ENCODE peak calls at places on chromosomes 3 and 15, in five cellular contexts. B is esophagus squamous epithelium, F is GM10248, Z is A549, Q is H9. P is an unnamed sample.
A peak's percentile ranks its signal among the peaks of the same experiment; 100 is the strongest.

GRCh38 chr3:64867204-64867603 is 179.4 kb upstream of the ADAMTS9 start:
- DNase-seq in B (no peak), F (no peak), Z (no peak), Q (no peak), P (no peak)

GRCh38 chr15:89999676-90000174 is 1.4 kb upstream of the ZNF710 start:
- DNase-seq in B (no peak), F (no peak), Z (no peak), Q (peak; percentile 75), P (no peak)

GRCh38 chr3:122245513-122246174 is 62.2 kb downstream of the CASR start:
- DNase-seq in B (no peak), F (no peak), Z (peak; percentile 8), Q (no peak), P (no peak)

GRCh38 chr15:34065261-34065660 is 26.3 kb upstream of the AVEN start:
- DNase-seq in B (no peak), F (no peak), Z (no peak), Q (no peak), P (no peak)

GRCh38 chr15:90869601-90870353 is 1.4 kb downstream of the FURIN start:
- DNase-seq in B (no peak), F (no peak), Z (peak; percentile 73), Q (peak; percentile 84), P (no peak)

GRCh38 chr3:129732200-129732876 is 125.9 kb upstream of the PLXND1 start:
- DNase-seq in B (no peak), F (no peak), Z (no peak), Q (no peak), P (no peak)

GRCh38 chr3:76044601-76045600 is 259.6 kb upstream of the ZNF717 start:
- DNase-seq in B (no peak), F (peak; percentile 13), Z (peak; percentile 10), Q (no peak), P (no peak)

GRCh38 chr3:47515864-47516319 is 2.4 kb upstream of the ELP6 start:
- DNase-seq in B (no peak), F (no peak), Z (no peak), Q (no peak), P (no peak)

GRCh38 chr3:154981201-154981600 is 98.9 kb upstream of the MME start:
- DNase-seq in B (no peak), F (no peak), Z (no peak), Q (no peak), P (no peak)

GRCh38 chr3:198081421-198081844 is 121.4 kb downstream of the LMLN start:
- DNase-seq in B (no peak), F (no peak), Z (no peak), Q (peak; percentile 53), P (no peak)

GRCh38 chr3:101870138-101870537 is 20.8 kb downstream of the NFKBIZ start:
- DNase-seq in B (no peak), F (no peak), Z (no peak), Q (no peak), P (no peak)

GRCh38 chr3:85432081-85432480 is 473.3 kb downstream of the CADM2 start:
- DNase-seq in B (no peak), F (no peak), Z (no peak), Q (no peak), P (no peak)

GRCh38 chr3:117660941-117661635 is 951.5 kb downstream of the TUSC7 start:
- DNase-seq in B (no peak), F (no peak), Z (no peak), Q (no peak), P (no peak)

GRCh38 chr3:187630421-187630820 is 39.8 kb downstream of the SST start:
- DNase-seq in B (no peak), F (no peak), Z (no peak), Q (no peak), P (no peak)

GRCh38 chr3:19645093-19645492 is 288.9 kb downstream of the EFHB start:
- DNase-seq in B (no peak), F (peak; percentile 22), Z (no peak), Q (no peak), P (peak; percentile 16)

GRCh38 chr3:5194341-5194740 is 6.8 kb downstream of the EDEM1 start:
- DNase-seq in B (no peak), F (no peak), Z (no peak), Q (no peak), P (no peak)

GRCh38 chr15:57384816-57385215 is 8.5 kb downstream of the CGNL1 start:
- DNase-seq in B (no peak), F (no peak), Z (peak; percentile 53), Q (no peak), P (no peak)

GRCh38 chr3:88810455-88810854 is 297.0 kb upstream of the EPHA3 start:
- DNase-seq in B (no peak), F (no peak), Z (no peak), Q (no peak), P (no peak)

GRCh38 chr15:60364306-60364924 is 33.4 kb downstream of the ANXA2 start:
- DNase-seq in B (no peak), F (no peak), Z (peak; percentile 45), Q (no peak), P (no peak)

GRCh38 chr3:129529436-129530210 is 1.2 kb downstream of the RHO start:
- DNase-seq in B (no peak), F (no peak), Z (no peak), Q (no peak), P (no peak)

GRCh38 chr15:62066663-62067447 is at the start of gene C2CD4A:
- DNase-seq in B (no peak), F (peak; percentile 39), Z (peak; percentile 72), Q (peak; percentile 95), P (peak; percentile 47)

GRCh38 chr3:44848634-44849033 is 13.1 kb upstream of the TMEM42 start:
- DNase-seq in B (no peak), F (no peak), Z (no peak), Q (no peak), P (no peak)

GRCh38 chr3:35643391-35643790 is 4.1 kb downstream of the ARPP21 start:
- DNase-seq in B (no peak), F (no peak), Z (no peak), Q (no peak), P (no peak)

GRCh38 chr15:52336530-52336929 is 40.9 kb upstream of the MYO5C start:
- DNase-seq in B (no peak), F (no peak), Z (peak; percentile 42), Q (no peak), P (no peak)

GRCh38 chr3:120341658-120342346 is 7.4 kb downstream of the LRRC58 start:
- DNase-seq in B (no peak), F (no peak), Z (no peak), Q (peak; percentile 73), P (no peak)

GRCh38 chr15:45710657-45711056 is 75.8 kb downstream of the SQOR start:
- DNase-seq in B (no peak), F (no peak), Z (no peak), Q (no peak), P (no peak)

GRCh38 chr3:13308406-13308805 is 111.7 kb downstream of the NUP210 start:
- DNase-seq in B (no peak), F (peak; percentile 56), Z (peak; percentile 71), Q (peak; percentile 86), P (peak; percentile 38)

GRCh38 chr15:73704869-73705645 is 20.9 kb downstream of the CD276 start:
- DNase-seq in B (peak; percentile 2), F (peak; percentile 80), Z (peak; percentile 56), Q (peak; percentile 84), P (peak; percentile 79)

GRCh38 chr3:44342191-44342790 is 3.7 kb downstream of the TCAIM start:
- DNase-seq in B (no peak), F (no peak), Z (no peak), Q (no peak), P (no peak)

GRCh38 chr3:111194048-111194447 is 122.4 kb downstream of the NECTIN3 start:
- DNase-seq in B (no peak), F (no peak), Z (no peak), Q (no peak), P (no peak)

DNA sequence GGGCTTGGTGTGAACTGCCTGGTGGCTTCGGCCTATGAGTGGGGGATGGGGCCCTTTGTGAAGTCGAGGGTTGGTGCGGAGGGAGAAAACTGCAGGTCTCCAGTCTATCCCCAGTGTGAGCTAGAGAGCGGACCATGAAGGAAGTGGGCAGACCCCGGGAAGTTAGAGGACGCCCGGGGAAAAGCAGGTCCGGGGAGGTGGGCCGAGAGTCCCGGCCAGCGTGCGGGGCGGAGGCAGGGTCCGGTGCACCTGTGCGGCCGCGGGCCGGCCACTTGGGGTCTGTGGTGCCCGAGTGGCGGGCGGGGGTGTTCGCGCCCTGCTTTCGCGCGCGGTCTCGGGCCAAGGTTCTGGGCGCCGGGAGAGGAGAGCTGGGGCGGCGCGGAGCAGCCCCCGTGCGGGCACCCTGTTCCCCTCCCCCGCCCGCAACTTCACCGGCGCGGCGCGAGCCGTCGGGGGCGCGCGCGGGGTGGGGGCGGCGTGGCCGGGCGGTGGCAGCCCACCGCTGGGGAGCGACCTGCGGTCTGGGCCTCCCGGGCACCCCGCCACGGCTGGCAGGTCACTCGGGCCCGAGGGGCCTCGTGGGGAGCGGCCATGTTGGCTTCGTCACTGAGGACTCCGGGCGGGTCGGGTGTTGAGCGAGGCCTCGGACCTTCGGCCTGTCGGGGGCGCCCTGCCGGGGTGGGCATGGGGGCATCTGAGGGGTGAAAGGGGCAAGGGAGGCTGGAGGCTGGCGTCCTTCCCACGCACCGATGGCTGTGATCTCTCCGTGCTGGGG is 4.8 kb downstream of the UBE2E1 start:
- DNase-seq in B (no peak), F (peak; percentile 66), Z (peak; percentile 64), Q (peak; percentile 79), P (peak; percentile 76)
- TF ChIP-seq CTCF in B (no peak), F (peak; percentile 32), Z (peak; percentile 49), Q (peak; percentile 43), P (peak; percentile 32)

GRCh38 chr3:141366285-141367037 is 1.8 kb upstream of the ZBTB38 start:
- DNase-seq in B (no peak), F (no peak), Z (peak; percentile 89), Q (no peak), P (no peak)
- TF ChIP-seq CTCF in B (no peak), F (no peak), Z (no peak), Q (no peak), P (no peak)

GRCh38 chr3:107846282-107846852 is 244.5 kb downstream of the CD47 start:
- DNase-seq in B (no peak), F (peak; percentile 46), Z (peak; percentile 74), Q (peak; percentile 83), P (peak; percentile 44)
- TF ChIP-seq CTCF in B (no peak), F (peak; percentile 59), Z (peak; percentile 72), Q (peak; percentile 89), P (peak; percentile 69)

DNA sequence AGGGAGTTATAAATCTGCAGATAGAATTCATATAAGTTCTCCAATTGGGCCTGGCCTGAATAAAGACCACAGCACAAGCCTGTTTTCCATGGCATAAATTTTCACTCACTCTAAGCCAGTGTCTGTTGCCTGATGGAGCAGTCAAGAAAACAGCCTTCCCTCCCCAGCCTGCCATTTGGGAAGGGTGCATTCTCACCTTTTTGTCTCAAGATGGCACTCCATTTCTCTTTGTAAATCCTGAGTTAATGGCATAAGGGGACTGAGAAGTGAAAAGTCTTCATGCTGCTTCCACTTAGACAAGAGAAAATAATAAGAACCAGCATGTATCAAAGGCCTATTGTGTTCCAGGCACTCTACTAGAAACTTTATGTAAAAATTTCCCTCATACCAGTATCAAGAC is 115.6 kb upstream of the MANF start:
- DNase-seq in B (no peak), F (no peak), Z (peak; percentile 8), Q (no peak), P (no peak)
- TF ChIP-seq CTCF in B (no peak), F (no peak), Z (no peak), Q (no peak), P (no peak)

DNA sequence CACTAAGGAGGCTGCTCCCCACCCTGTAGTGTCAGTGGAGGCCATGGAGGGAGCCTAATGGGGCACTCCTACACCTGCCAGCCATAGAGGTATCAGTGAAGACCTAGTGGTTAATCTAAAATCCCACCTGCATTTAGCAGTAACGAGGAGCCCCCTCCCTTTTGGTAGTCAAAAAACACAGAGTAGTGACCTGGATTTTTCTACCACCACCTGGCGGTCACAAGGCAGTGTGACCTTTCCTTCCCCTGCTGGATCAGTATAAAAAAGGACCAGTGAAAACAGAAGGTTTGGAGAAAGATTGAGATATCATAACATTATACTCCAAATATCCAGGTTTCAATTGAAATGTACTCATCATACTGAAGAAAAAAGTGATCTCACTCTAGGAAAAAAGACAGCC is 241.2 kb downstream of the PYDC2 start:
- DNase-seq in B (no peak), F (no peak), Z (no peak), Q (no peak), P (no peak)
- TF ChIP-seq CTCF in B (no peak), F (no peak), Z (no peak), Q (peak; percentile 59), P (no peak)